ENCODE peak calls at places on chromosomes 13 and 19, in seven cellular contexts. E is progenitor cell of endocrine pancreas, Z is MM.1S, G is heart left ventricle, V is cardiac muscle cell, H is neural progenitor cell, B is AG09309. F is an unnamed sample.

GRCh38 chr19:58538257-58539168 is 5.4 kb upstream of the TRIM28 start:
- DNase-seq in E (peak), Z (no peak), G (peak), V (peak), H (peak), B (no peak), F (no peak)

GRCh38 chr19:50476224-50476942 is at the start of the genes EMC10 and GARIN5A:
- DNase-seq in E (peak), Z (peak), G (peak), V (peak), H (peak), B (peak), F (peak)

GRCh38 chr13:78603240-78603947 is at the start of gene POU4F1:
- DNase-seq in E (peak), Z (peak), G (no peak), V (peak), H (peak), B (no peak), F (no peak)

GRCh38 chr19:932647-933552 is 7.1 kb downstream of the ARID3A start:
- DNase-seq in E (no peak), Z (no peak), G (peak), V (peak), H (peak), B (peak), F (no peak)

GRCh38 chr19:53598361-53598760 is 33.4 kb upstream of the DPRX start:
- DNase-seq in E (no peak), Z (no peak), G (no peak), V (no peak), H (no peak), B (no peak), F (no peak)

GRCh38 chr19:54335164-54335563 is 3.8 kb downstream of the LILRA4 start:
- DNase-seq in E (no peak), Z (no peak), G (no peak), V (no peak), H (no peak), B (no peak), F (no peak)

GRCh38 chr19:3873151-3873550 is 4.3 kb upstream of the ZFR2 start:
- DNase-seq in E (no peak), Z (no peak), G (no peak), V (no peak), H (no peak), B (no peak), F (no peak)

GRCh38 chr13:24270639-24271131 is 38.7 kb upstream of the C1QTNF9 start:
- DNase-seq in E (no peak), Z (no peak), G (peak), V (peak), H (peak), B (no peak), F (no peak)

GRCh38 chr13:97322740-97323342 is 100.7 kb downstream of the MBNL2 start:
- DNase-seq in E (no peak), Z (no peak), G (no peak), V (peak), H (no peak), B (no peak), F (no peak)

GRCh38 chr13:65497265-65497664 is 1732.9 kb downstream of the PCDH9 start:
- DNase-seq in E (no peak), Z (no peak), G (no peak), V (no peak), H (no peak), B (no peak), F (no peak)

GRCh38 chr19:485583-486236 is 10.6 kb upstream of the MADCAM1 start:
- DNase-seq in E (no peak), Z (no peak), G (no peak), V (peak), H (peak), B (no peak), F (no peak)

GRCh38 chr19:48615145-48616040 is 517 bp upstream of the FAM83E start:
- DNase-seq in E (no peak), Z (no peak), G (no peak), V (no peak), H (no peak), B (no peak), F (no peak)

GRCh38 chr13:114001331-114002008 is 27.6 kb upstream of the C13orf46 start:
- DNase-seq in E (no peak), Z (no peak), G (no peak), V (no peak), H (no peak), B (no peak), F (no peak)

GRCh38 chr13:74132768-74133656 is 1.2 kb downstream of the KLF12 start:
- DNase-seq in E (no peak), Z (no peak), G (peak), V (peak), H (peak), B (no peak), F (peak)

GRCh38 chr13:111853766-111854165 is 213.2 kb upstream of the SOX1 start:
- DNase-seq in E (no peak), Z (no peak), G (no peak), V (no peak), H (no peak), B (no peak), F (no peak)

GRCh38 chr13:61880576-61881283 is 465.1 kb upstream of the PCDH20 start:
- DNase-seq in E (no peak), Z (peak), G (no peak), V (peak), H (peak), B (no peak), F (no peak)

GRCh38 chr19:12945479-12946091 is at the start of gene RAD23A:
- DNase-seq in E (peak), Z (peak), G (peak), V (peak), H (peak), B (peak), F (peak)

GRCh38 chr13:107847406-107847805 is 367.9 kb downstream of the LIG4 start:
- DNase-seq in E (no peak), Z (no peak), G (no peak), V (no peak), H (peak), B (no peak), F (no peak)

GRCh38 chr13:66210677-66211076 is 1019.5 kb downstream of the PCDH9 start:
- DNase-seq in E (no peak), Z (no peak), G (no peak), V (peak), H (no peak), B (peak), F (no peak)

GRCh38 chr13:53064721-53065120 is 36.1 kb downstream of the OLFM4 start:
- DNase-seq in E (no peak), Z (no peak), G (peak), V (peak), H (no peak), B (no peak), F (no peak)

GRCh38 chr19:6238643-6239281 is 41.0 kb downstream of the MLLT1 start:
- DNase-seq in E (no peak), Z (no peak), G (peak), V (peak), H (no peak), B (no peak), F (no peak)

GRCh38 chr19:58476498-58477015 is 405 bp downstream of the ZNF446 start:
- DNase-seq in E (no peak), Z (no peak), G (no peak), V (peak), H (no peak), B (no peak), F (no peak)

GRCh38 chr13:106471957-106472543 is 63.4 kb downstream of the EFNB2 start:
- DNase-seq in E (no peak), Z (no peak), G (no peak), V (peak), H (peak), B (peak), F (no peak)

GRCh38 chr19:12527034-12527836 is 24.0 kb downstream of the ZNF564 start:
- DNase-seq in E (no peak), Z (no peak), G (no peak), V (peak), H (peak), B (no peak), F (no peak)

GRCh38 chr19:55683449-55684261 is 8.6 kb downstream of the EPN1 start:
- DNase-seq in E (no peak), Z (no peak), G (no peak), V (no peak), H (no peak), B (no peak), F (no peak)

GRCh38 chr19:7729831-7730285 is 2.1 kb downstream of the CLEC4G start:
- DNase-seq in E (no peak), Z (no peak), G (no peak), V (no peak), H (no peak), B (no peak), F (no peak)

GRCh38 chr19:54299515-54299914 is 13.5 kb downstream of the LILRA5 start:
- DNase-seq in E (no peak), Z (no peak), G (no peak), V (no peak), H (no peak), B (no peak), F (no peak)

GRCh38 chr13:49400755-49401659 is 42.9 kb downstream of the CAB39L start:
- DNase-seq in E (no peak), Z (no peak), G (no peak), V (peak), H (peak), B (no peak), F (no peak)

GRCh38 chr13:67632590-67632989 is 402.5 kb upstream of the PCDH9 start:
- DNase-seq in E (no peak), Z (no peak), G (no peak), V (no peak), H (no peak), B (no peak), F (no peak)

GRCh38 chr13:75621147-75621546 is 15.0 kb upstream of the LMO7 start:
- DNase-seq in E (no peak), Z (no peak), G (no peak), V (peak), H (no peak), B (peak), F (no peak)

GRCh38 chr19:543912-544608 is at the start of gene GZMM:
- DNase-seq in E (no peak), Z (no peak), G (no peak), V (no peak), H (no peak), B (no peak), F (no peak)

GRCh38 chr13:62137629-62138405 is 722.2 kb upstream of the PCDH20 start:
- DNase-seq in E (no peak), Z (no peak), G (no peak), V (no peak), H (no peak), B (no peak), F (no peak)

GRCh38 chr13:40764587-40765403 is 6.2 kb downstream of the MRPS31 start:
- DNase-seq in E (no peak), Z (no peak), G (no peak), V (no peak), H (no peak), B (no peak), F (no peak)

GRCh38 chr19:42129399-42130253 is 2.6 kb downstream of the POU2F2 start:
- DNase-seq in E (no peak), Z (peak), G (no peak), V (peak), H (no peak), B (no peak), F (peak)

GRCh38 chr19:15081911-15082310 is at the start of gene OR1I1:
- DNase-seq in E (no peak), Z (no peak), G (no peak), V (no peak), H (no peak), B (no peak), F (no peak)

GRCh38 chr19:13027031-13027430 is 31.8 kb downstream of the NFIX start:
- DNase-seq in E (no peak), Z (no peak), G (no peak), V (no peak), H (no peak), B (no peak), F (no peak)

GRCh38 chr13:67232384-67232783 is 2.2 kb upstream of the PCDH9 start:
- DNase-seq in E (no peak), Z (no peak), G (no peak), V (no peak), H (no peak), B (no peak), F (no peak)

GRCh38 chr19:54790711-54791110 is 12.7 kb upstream of the KIR2DL4 start:
- DNase-seq in E (no peak), Z (no peak), G (no peak), V (no peak), H (no peak), B (no peak), F (no peak)

GRCh38 chr13:79989251-79989661 is 351.7 kb downstream of the SPRY2 start:
- DNase-seq in E (no peak), Z (no peak), G (no peak), V (no peak), H (no peak), B (peak), F (no peak)

GRCh38 chr13:30796132-30796832 is 60.9 kb downstream of the ALOX5AP start:
- DNase-seq in E (no peak), Z (no peak), G (no peak), V (peak), H (no peak), B (peak), F (no peak)

GRCh38 chr13:98581971-98582702 is 5.2 kb upstream of the STK24 start:
- DNase-seq in E (no peak), Z (no peak), G (no peak), V (peak), H (no peak), B (no peak), F (no peak)
- TF ChIP-seq CTCF in E (no peak), Z (no peak), G (no peak), V (no peak), H (no peak), B (no peak), F (no peak)

DNA sequence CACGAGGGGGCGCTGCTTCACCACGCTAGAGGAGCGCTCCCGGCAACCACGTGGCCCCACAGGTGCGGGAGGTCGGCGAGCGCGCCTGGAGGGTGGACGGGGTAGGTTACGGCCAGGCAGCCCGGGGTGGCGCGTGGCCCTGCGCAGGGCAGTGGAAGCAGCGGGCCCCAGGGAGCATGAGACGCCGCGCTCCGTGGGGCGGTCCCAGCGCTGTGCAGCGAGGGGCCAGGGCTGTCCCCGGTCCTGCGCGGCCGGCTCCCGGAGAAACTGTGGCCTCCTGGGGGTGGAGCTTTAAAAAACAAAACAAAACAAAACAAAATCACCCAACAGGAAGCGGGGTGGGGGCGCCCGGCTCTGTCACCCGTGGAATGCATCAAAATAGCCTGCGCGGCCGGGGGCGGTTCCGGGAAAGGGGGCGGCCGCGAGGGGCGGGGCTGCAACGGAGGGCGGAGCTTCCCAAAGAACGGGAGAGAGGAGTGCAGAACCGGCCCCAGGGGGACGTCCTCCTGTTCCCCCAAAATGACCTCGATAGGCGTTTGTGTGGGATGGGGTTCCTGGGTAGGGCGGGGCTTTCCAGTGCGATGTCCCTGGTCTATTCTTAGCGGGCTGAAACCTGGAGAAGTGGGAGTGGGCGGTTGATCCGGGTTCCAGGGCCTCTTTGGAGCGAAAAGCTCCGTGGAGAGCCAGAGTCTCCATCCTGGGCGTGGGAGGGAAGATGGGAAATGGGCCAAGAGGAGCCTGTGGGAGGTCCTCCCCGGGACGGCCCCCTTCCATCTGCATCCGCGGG is 27.3 kb downstream of the NUMBL start:
- DNase-seq in E (peak), Z (peak), G (peak), V (peak), H (peak), B (no peak), F (peak)
- TF ChIP-seq CTCF in E (peak), Z (peak), G (peak), V (peak), H (peak), B (peak), F (peak)

DNA sequence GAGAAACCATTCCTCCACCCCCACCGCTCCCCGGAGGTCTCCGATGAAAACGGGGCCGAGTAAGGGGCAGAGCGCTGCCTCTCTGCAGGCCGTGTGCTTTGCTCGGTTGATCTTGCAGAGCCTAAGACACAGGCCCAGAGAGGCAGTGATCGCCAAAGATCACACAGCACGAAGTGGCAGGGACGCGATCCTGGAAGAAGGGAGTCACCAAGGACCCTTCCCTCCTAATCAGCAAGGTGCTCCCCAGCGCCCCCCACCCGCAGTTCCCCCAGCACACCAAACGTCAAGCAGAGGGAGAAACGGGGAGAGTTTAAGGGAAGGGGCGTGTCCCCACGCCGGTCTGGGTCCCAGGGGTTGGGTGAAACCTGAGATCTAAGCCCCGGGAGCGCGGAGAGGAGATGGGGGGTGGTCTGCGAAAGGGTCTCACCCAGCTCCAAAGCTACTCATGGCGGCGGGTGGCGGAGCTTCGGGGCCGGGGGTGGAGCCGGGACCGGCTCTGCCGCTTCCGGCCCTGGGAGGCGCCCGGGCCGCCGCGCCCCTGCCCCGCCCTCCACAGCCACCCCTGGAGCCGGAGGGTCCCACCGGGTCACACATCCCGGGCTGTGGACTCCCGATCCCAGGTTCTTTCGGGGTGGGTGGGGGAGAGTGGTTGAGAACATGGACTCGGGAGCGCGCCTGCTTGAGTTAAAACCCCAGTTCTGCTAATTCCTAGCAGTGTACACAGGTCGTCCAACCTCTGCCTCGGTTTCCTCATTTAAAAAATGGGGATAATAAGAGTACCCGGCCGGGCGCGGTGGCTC is at the start of gene EML2:
- DNase-seq in E (peak), Z (peak), G (peak), V (peak), H (peak), B (no peak), F (peak)
- TF ChIP-seq CTCF in E (peak), Z (peak), G (no peak), V (peak), H (peak), B (peak), F (no peak)

DNA sequence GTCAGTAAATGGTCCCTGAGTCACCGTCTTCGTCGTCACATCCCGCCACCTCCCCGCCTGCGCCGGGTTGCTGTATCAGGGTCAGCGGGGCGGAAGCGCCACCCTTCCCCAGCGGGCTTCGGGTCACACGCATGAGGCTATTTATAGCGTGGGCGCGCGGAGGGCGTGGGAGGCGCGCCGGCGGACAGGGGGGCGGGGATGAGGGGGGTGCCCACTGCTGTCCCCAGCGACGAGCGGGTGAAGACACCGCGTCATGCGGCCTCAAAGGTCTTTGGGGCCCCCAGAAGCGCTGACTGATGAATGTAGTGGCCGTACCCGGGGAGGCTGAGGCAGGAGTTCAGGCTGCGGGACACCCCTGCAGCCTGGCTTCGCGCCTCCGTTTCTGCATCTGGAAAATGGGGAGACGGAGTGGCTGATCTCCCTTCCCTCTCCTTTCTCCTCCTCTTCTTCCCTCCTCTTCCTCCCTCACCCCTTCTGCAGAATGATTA is 7.9 kb downstream of the UNC13A start:
- DNase-seq in E (no peak), Z (no peak), G (peak), V (peak), H (peak), B (peak), F (peak)
- TF ChIP-seq CTCF in E (no peak), Z (no peak), G (no peak), V (no peak), H (no peak), B (no peak), F (no peak)

DNA sequence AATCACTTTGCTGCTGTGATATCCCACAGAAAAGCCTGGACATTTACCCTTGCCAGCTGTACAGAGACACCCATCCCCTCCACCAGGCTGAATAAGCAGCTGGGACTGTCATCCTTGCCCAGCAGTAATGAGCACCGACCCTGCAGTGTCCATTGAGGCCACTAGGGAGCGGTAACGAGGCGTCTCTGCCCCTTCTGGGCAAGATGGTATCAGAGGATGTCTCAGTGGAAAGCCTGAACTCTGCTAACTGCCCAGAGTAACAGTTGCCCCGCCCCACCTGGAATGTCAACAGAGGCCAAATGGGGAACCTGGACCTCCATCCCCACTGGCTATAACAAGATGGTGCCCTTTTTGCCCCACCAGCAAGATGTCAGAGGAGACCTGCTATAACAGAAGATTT is 22.8 kb upstream of the CEACAM20 start:
- DNase-seq in E (peak), Z (peak), G (no peak), V (peak), H (peak), B (no peak), F (no peak)
- TF ChIP-seq CTCF in E (peak), Z (peak), G (no peak), V (peak), H (peak), B (peak), F (no peak)

DNA sequence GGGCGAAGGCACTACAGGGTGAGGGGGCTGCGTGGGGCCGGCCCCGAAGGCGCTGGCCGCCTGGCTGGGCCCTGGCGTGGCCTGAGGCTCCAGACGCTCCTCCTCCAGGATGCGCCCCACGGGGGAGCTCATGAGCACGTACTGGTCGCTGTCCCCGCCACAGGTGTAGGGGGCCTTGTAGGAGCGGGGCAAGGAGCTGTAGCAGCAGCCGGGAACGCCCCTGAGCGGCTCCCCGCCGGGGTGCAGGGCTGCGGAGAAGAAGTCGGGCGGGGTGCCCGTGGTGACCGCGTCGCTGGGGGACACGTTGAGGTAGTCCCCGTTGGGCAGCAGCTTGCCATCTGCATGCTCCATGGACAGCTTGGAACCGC is 3.0 kb downstream of the IRS2 start:
- DNase-seq in E (no peak), Z (no peak), G (no peak), V (no peak), H (peak), B (no peak), F (no peak)
- TF ChIP-seq CTCF in E (no peak), Z (no peak), G (no peak), V (no peak), H (no peak), B (no peak), F (no peak)